ENCODE peak calls at places on chromosomes 6 and 20, in nine cellular contexts. X is left lung; W is stomach; R is lung; O is IMR-90; N is HCT116; Y is A549; M is mammary epithelial cell; S is CD8-positive, alpha-beta memory T cell. U is an unnamed sample.

GRCh38 chr6:158143700-158144099 is 24.4 kb downstream of the SERAC1 start:
- DNase-seq in M (peak), R (no peak), N (no peak), W (no peak), X (no peak), O (peak), Y (no peak), S (no peak), U (no peak)

GRCh38 chr20:50519036-50519780 is 9.0 kb downstream of the PTPN1 start:
- DNase-seq in O (no peak), W (no peak), X (no peak), M (no peak), R (no peak), Y (no peak), S (no peak), N (no peak), U (no peak)

GRCh38 chr6:47057830-47058540 is 15.9 kb upstream of the ADGRF1 start:
- DNase-seq in R (no peak), N (no peak), W (no peak), M (peak), S (no peak), Y (peak), O (no peak), X (no peak), U (peak)

GRCh38 chr6:159421586-159421985 is 252.4 kb downstream of the FNDC1 start:
- DNase-seq in S (no peak), O (no peak), X (no peak), R (no peak), N (no peak), W (no peak), M (no peak), Y (no peak), U (no peak)

GRCh38 chr6:17719323-17720041 is 12.8 kb upstream of the NUP153 start:
- DNase-seq in S (no peak), R (no peak), W (no peak), M (no peak), Y (no peak), X (no peak), O (no peak), N (no peak), U (no peak)

GRCh38 chr6:32413427-32414047 is 6.6 kb upstream of the BTNL2 start:
- DNase-seq in S (peak), W (peak), N (peak), Y (peak), X (peak), O (peak), M (peak), R (peak), U (no peak)

GRCh38 chr6:106084106-106084963 is 1.8 kb upstream of the PRDM1 start:
- DNase-seq in X (no peak), Y (peak), S (no peak), M (peak), R (no peak), N (peak), O (peak), W (no peak), U (peak)

GRCh38 chr6:54850061-54850460 is 3.5 kb downstream of the FAM83B start:
- DNase-seq in W (no peak), S (no peak), Y (no peak), O (no peak), N (no peak), M (no peak), X (no peak), R (no peak), U (no peak)

GRCh38 chr20:43925786-43926185 is 11.1 kb downstream of the TOX2 start:
- DNase-seq in O (peak), S (no peak), N (no peak), W (no peak), R (no peak), X (no peak), M (no peak), Y (no peak), U (no peak)

GRCh38 chr6:21240709-21241108 is 352.8 kb upstream of the SOX4 start:
- DNase-seq in N (no peak), O (peak), S (no peak), R (no peak), X (no peak), Y (no peak), M (peak), W (no peak), U (no peak)

GRCh38 chr20:64160536-64161495 is 3.4 kb upstream of the MYT1 start:
- DNase-seq in W (no peak), O (no peak), Y (no peak), S (no peak), M (no peak), R (no peak), X (no peak), N (no peak), U (no peak)

GRCh38 chr6:22447191-22447590 is 122.2 kb upstream of the HDGFL1 start:
- DNase-seq in Y (no peak), N (no peak), S (no peak), O (no peak), W (no peak), X (no peak), M (no peak), R (no peak), U (no peak)

GRCh38 chr6:157225575-157225995 is 97.7 kb downstream of the TMEM242 start:
- DNase-seq in S (no peak), X (no peak), M (no peak), O (no peak), N (no peak), Y (no peak), W (no peak), R (no peak), U (no peak)

DNA sequence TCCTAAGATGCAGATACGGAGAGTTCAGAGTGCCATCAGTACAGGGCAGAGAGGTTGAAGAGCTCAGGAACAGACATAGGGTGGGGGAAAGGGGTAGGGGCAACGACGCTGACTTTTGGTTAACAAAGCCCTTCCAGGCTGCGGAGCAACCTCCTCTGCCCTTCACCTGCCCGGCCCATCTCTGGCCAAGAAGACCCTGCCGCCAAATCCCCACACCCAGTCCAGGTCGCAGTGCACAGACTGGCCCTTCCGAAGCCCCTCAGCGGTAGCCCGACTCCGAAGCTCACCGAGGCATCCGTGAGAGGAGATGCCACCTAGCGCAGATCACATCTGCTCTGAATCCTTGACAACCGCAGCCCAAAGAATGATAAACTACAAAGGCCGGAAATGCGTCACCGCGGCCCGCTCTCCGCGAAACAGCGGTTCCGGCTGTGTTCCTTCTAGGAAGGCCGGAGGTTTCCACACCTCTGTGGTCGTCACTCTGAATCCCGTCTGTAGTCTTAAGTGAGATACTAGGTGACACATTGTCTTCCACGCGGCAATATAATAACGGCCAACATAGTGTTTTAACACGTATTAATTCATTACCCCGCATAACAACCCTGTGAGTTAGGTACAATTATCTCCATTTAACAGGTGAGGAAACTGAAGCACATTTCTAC is at the start of gene ZSCAN23:
- DNase-seq in N (no peak), X (peak), M (peak), Y (no peak), O (peak), W (peak), S (peak), R (peak), U (peak)
- H3K27ac ChIP-seq in N (no peak), X (no peak), M (peak), Y (no peak), O (peak), W (peak), S (no peak), R (no peak), U (peak)

GRCh38 chr6:162372092-162372491 is 355.5 kb downstream of the PRKN start:
- DNase-seq in N (no peak), R (no peak), Y (no peak), S (no peak), O (no peak), M (no peak), W (no peak), X (no peak), U (no peak)

GRCh38 chr6:162373868-162374267 is 353.7 kb downstream of the PRKN start:
- DNase-seq in X (no peak), R (no peak), W (no peak), N (no peak), O (no peak), Y (no peak), M (no peak), S (no peak), U (no peak)

GRCh38 chr6:162371133-162371532 is 356.4 kb downstream of the PRKN start:
- DNase-seq in S (no peak), O (no peak), Y (no peak), W (no peak), X (no peak), R (no peak), M (no peak), N (no peak), U (no peak)

GRCh38 chr6:162369091-162369490 is 358.5 kb downstream of the PRKN start:
- DNase-seq in W (no peak), X (no peak), R (no peak), S (no peak), N (no peak), M (no peak), Y (no peak), O (no peak), U (no peak)

DNA sequence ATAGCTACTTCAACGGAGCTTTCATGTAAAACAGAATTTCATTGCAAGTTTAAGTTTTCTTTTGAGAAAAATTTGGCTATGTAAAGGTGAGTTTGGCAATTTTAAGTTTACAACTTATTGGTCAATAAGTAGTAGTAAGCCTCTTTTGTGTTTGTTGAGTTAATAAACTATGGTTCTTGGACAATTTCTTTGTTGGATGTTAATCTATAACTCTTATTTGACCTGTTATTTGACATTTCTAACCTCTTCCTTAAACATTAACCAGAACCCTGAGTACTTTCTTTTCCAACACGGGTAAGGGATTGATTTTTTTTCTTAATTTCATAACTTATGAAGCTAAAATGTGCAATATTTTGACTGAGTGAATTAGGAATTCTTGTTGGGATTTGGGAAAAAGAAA is 354.4 kb downstream of the PRKN start:
- DNase-seq in Y (no peak), M (no peak), W (no peak), N (no peak), S (no peak), R (no peak), O (no peak), X (no peak), U (no peak)
- H3K27ac ChIP-seq in Y (no peak), M (no peak), W (no peak), N (no peak), S (no peak), R (no peak), O (no peak), X (no peak), U (no peak)

GRCh38 chr6:96563853-96564252 is 925 bp downstream of the FHL5 start:
- DNase-seq in R (no peak), X (no peak), S (no peak), O (no peak), M (no peak), Y (no peak), N (no peak), W (no peak), U (no peak)

DNA sequence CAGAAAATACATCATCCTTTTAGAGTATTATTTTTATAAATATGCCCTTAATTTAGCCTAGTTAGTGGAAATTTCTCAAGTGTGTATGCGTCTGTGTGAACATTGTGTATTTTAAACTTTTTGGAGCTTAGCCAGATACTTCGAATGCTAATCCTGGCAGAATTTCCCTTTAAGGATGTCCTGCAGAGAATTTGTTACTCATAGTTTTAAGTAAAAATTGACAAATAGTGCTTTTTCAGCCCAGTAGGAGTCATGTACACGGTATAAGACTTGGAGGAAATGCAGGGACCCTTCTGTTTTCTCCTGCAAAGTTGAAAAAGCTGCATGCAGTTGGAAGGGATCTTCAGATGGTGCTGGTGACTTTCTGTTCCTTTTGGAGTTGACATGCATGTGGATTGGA is at the start of gene FHL5:
- DNase-seq in O (no peak), R (no peak), M (no peak), N (no peak), W (no peak), Y (no peak), S (no peak), X (no peak), U (no peak)
- H3K27ac ChIP-seq in O (no peak), R (no peak), M (no peak), N (no peak), W (no peak), Y (no peak), S (no peak), X (no peak), U (no peak)

DNA sequence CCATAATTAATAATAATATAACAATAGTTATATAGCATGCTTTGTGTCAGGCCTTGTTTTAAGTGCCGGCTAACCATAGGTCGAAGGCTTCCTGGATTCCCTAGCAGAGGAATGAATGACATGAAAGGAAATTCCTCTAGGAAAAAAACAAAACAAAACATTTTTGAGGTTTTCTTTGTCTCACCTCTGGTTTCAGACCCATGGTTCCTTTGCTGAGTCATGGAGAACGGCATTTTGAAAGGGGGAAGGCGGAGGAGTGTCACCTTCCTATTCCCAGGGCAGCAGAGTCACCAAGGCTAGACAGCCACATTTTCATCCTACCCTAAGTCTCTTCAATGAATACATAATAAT is 25.3 kb upstream of the CCND3 start:
- DNase-seq in N (peak), M (peak), O (peak), R (no peak), S (no peak), Y (peak), W (no peak), X (no peak), U (no peak)
- H3K27ac ChIP-seq in N (peak), M (peak), O (no peak), R (no peak), S (peak), Y (peak), W (no peak), X (peak), U (peak)

U was measured in epithelial cell of prostate.